ENCODE peak calls at places on chromosomes 12 and 14, in five cellular contexts. I is EL; N is GM12892; V is NCI-H510A; L is activated CD4-positive, alpha-beta T cell treated with anti-CD3 and anti-CD28 coated beads for 48 hours. T is an unnamed sample.

GRCh38 chr12:125403145-125403789 is 338.0 kb downstream of the AACS start:
- DNase-seq in L (no peak), I (peak; percentile 13), N (no peak), V (no peak), T (no peak)

GRCh38 chr12:63976902-63977395 is 132.4 kb downstream of the SRGAP1 start:
- DNase-seq in L (no peak), N (no peak), V (no peak), I (no peak), T (no peak)

GRCh38 chr14:99542566-99542965 is 61.4 kb downstream of the CCNK start:
- DNase-seq in N (no peak), I (no peak), L (no peak), V (no peak), T (no peak)

GRCh38 chr12:55996201-55996714 is 818 bp upstream of the SUOX start:
- DNase-seq in N (peak; percentile 36), V (no peak), L (peak; percentile 70), I (peak; percentile 65), T (peak; percentile 68)

GRCh38 chr14:64417042-64417770 is 29.1 kb downstream of the MTHFD1 start:
- DNase-seq in I (peak; percentile 64), L (no peak), N (no peak), V (no peak), T (no peak)

GRCh38 chr14:52314521-52315354 is 626 bp downstream of the PTGER2 start:
- DNase-seq in L (peak; percentile 56), V (no peak), N (peak; percentile 21), I (peak; percentile 37), T (peak; percentile 54)

GRCh38 chr12:44247588-44247987 is 411.7 kb downstream of the TMEM117 start:
- DNase-seq in N (no peak), L (no peak), I (no peak), V (no peak), T (no peak)

GRCh38 chr12:53736602-53737493 is 9.6 kb upstream of the CALCOCO1 start:
- DNase-seq in N (no peak), V (no peak), L (no peak), I (no peak), T (no peak)

GRCh38 chr14:61417890-61418455 is 96.6 kb downstream of the PRKCH start:
- DNase-seq in V (no peak), I (no peak), N (no peak), L (no peak), T (no peak)

GRCh38 chr14:68255697-68256178 is 436.2 kb downstream of the RAD51B start:
- DNase-seq in I (peak; percentile 83), L (no peak), N (no peak), V (no peak), T (no peak)

GRCh38 chr14:101477648-101478047 is 83.6 kb upstream of the DIO3 start:
- DNase-seq in L (no peak), N (no peak), V (no peak), I (no peak), T (no peak)

GRCh38 chr12:5166976-5167375 is 123.3 kb downstream of the KCNA5 start:
- DNase-seq in I (peak; percentile 99), N (no peak), L (no peak), V (no peak), T (no peak)

GRCh38 chr14:70716958-70717357 is 75.2 kb downstream of the TTC9 start:
- DNase-seq in I (no peak), N (no peak), V (no peak), L (no peak), T (no peak)

GRCh38 chr14:38958589-38958988 is 144.4 kb downstream of the SEC23A start:
- DNase-seq in V (no peak), N (no peak), L (no peak), I (no peak), T (no peak)

GRCh38 chr12:61647566-61647965 is 612.6 kb upstream of the USP15 start:
- DNase-seq in I (no peak), L (no peak), V (no peak), N (no peak), T (no peak)

GRCh38 chr14:96268426-96269358 is 12.7 kb downstream of the BDKRB1 start:
- DNase-seq in N (no peak), I (peak; percentile 97), L (no peak), V (no peak), T (no peak)

GRCh38 chr12:54824402-54824801 is 29.9 kb upstream of the MUCL1 start:
- DNase-seq in L (no peak), N (no peak), I (no peak), V (no peak), T (no peak)

GRCh38 chr12:92242917-92243316 is 97.3 kb upstream of the BTG1 start:
- DNase-seq in L (no peak), V (no peak), I (no peak), N (no peak), T (no peak)

GRCh38 chr14:105084741-105085571 is 19.7 kb upstream of the GPR132 start:
- DNase-seq in N (no peak), L (no peak), I (no peak), V (no peak), T (no peak)

GRCh38 chr12:45566257-45566656 is 163.2 kb upstream of the ARID2 start:
- DNase-seq in N (no peak), V (no peak), L (no peak), I (no peak), T (no peak)

GRCh38 chr12:129305851-129306250 is 452.6 kb downstream of the GLT1D1 start:
- DNase-seq in I (no peak), V (no peak), L (no peak), N (no peak), T (no peak)

GRCh38 chr12:57771873-57772428 is at the start of gene METTL1:
- DNase-seq in V (peak; percentile 99), N (peak; percentile 95), I (peak; percentile 98), L (peak; percentile 96), T (peak; percentile 93)

GRCh38 chr12:110531741-110532333 is 29.7 kb downstream of the RAD9B start:
- DNase-seq in I (peak; percentile 71), N (peak; percentile 23), V (no peak), L (no peak), T (no peak)

GRCh38 chr12:70971395-70971794 is 50.9 kb upstream of the PTPRR start:
- DNase-seq in L (no peak), V (no peak), N (no peak), I (no peak), T (no peak)

GRCh38 chr12:127238061-127238460 is 1028.9 kb upstream of the TMEM132C start:
- DNase-seq in L (no peak), V (no peak), I (no peak), N (no peak), T (no peak)

GRCh38 chr14:20609215-20610001 is 18.2 kb upstream of the RNASE12 start:
- DNase-seq in N (no peak), I (peak; percentile 90), V (peak; percentile 39), L (peak; percentile 68), T (peak; percentile 65)

GRCh38 chr12:119354187-119354586 is 19.7 kb downstream of the CCDC60 start:
- DNase-seq in L (no peak), I (no peak), V (peak; percentile 22), N (no peak), T (no peak)

T was measured in stimulated activated naive CD8-positive, alpha-beta T cell treated with anti-CD3 and anti-CD28 coated beads, Interleukin-15, Interleukin-2, amounts not matched to agents 100 U/mL and 50 U/mL, for 24 hours.